ENCODE peak calls at places on chromosomes 1 and 21, in seven cellular contexts. C is iPS-NIHi11; I is fibroblast of the conjunctiva; N is stimulated activated naive B cell treated with anti-CD40 and anti-IgM and Interleukin-4, amounts not matched to agents 10 μg/mL and 1 μg/mL and 100 μg/mL, for 72 hours; X is memory B cell; T is NCI-H226; Y is left cardiac atrium. A is an unnamed sample.

GRCh38 chr1:232620356-232620841 is 9.5 kb downstream of the SIPA1L2 start:
- DNase-seq in Y (peak), N (no peak), X (no peak), C (peak), T (peak), I (no peak), A (no peak)

GRCh38 chr1:51557168-51557567 is 38.1 kb upstream of the EPS15 start:
- DNase-seq in T (no peak), C (no peak), I (no peak), X (no peak), N (no peak), Y (no peak), A (no peak)

GRCh38 chr1:205249651-205250050 is 21.9 kb downstream of the TMCC2 start:
- DNase-seq in C (no peak), Y (no peak), T (no peak), N (no peak), X (no peak), I (no peak), A (no peak)

GRCh38 chr1:244779410-244779809 is 56.0 kb upstream of the COX20 start:
- DNase-seq in C (no peak), N (no peak), I (no peak), X (no peak), Y (no peak), T (no peak), A (no peak)

GRCh38 chr21:15309721-15310120 is 244.9 kb upstream of the NRIP1 start:
- DNase-seq in T (peak), I (no peak), X (no peak), C (no peak), N (no peak), Y (peak), A (no peak)

GRCh38 chr1:8397511-8397910 is 79.6 kb downstream of the SLC45A1 start:
- DNase-seq in T (peak), C (no peak), I (no peak), X (no peak), N (peak), Y (no peak), A (no peak)

GRCh38 chr21:32347351-32347750 is 45.5 kb downstream of the URB1 start:
- DNase-seq in C (no peak), I (no peak), T (no peak), Y (no peak), X (no peak), N (no peak), A (no peak)

GRCh38 chr1:35506960-35507901 is 50.0 kb downstream of the KIAA0319L start:
- DNase-seq in X (no peak), I (no peak), C (no peak), T (no peak), N (no peak), Y (no peak), A (no peak)

GRCh38 chr1:77487631-77488030 is 194.8 kb downstream of the ZZZ3 start:
- DNase-seq in Y (no peak), X (no peak), I (no peak), C (no peak), N (no peak), T (no peak), A (no peak)

GRCh38 chr21:32279377-32279680 is 480 bp upstream of the MIS18A start:
- DNase-seq in C (no peak), X (no peak), Y (no peak), I (no peak), N (no peak), T (no peak), A (no peak)

GRCh38 chr1:3409737-3410434 is 44.6 kb upstream of the ARHGEF16 start:
- DNase-seq in I (peak), C (peak), X (no peak), T (no peak), Y (peak), N (no peak), A (no peak)

GRCh38 chr1:66542811-66543767 is 9.1 kb downstream of the SGIP1 start:
- DNase-seq in C (no peak), N (no peak), Y (peak), T (no peak), I (peak), X (no peak), A (no peak)

GRCh38 chr1:66380452-66381212 is 153.3 kb upstream of the SGIP1 start:
- DNase-seq in T (no peak), Y (no peak), X (peak), I (no peak), C (no peak), N (peak), A (peak)

GRCh38 chr1:221263831-221264767 is 384.9 kb downstream of the HLX start:
- DNase-seq in I (peak), X (peak), C (peak), Y (peak), N (peak), T (peak), A (no peak)

GRCh38 chr1:68745006-68745405 is 248.1 kb upstream of the DEPDC1 start:
- DNase-seq in C (no peak), I (no peak), X (no peak), Y (no peak), T (no peak), N (no peak), A (no peak)

GRCh38 chr21:46188226-46189212 is 4.3 kb upstream of the SPATC1L start:
- DNase-seq in N (no peak), X (no peak), C (peak), Y (peak), I (no peak), T (no peak), A (no peak)

GRCh38 chr1:43938383-43938782 is 4.8 kb downstream of the ARTN start:
- DNase-seq in Y (no peak), C (no peak), X (no peak), I (no peak), N (no peak), T (no peak), A (no peak)

GRCh38 chr1:65527211-65527610 is 106.7 kb downstream of the LEPR start:
- DNase-seq in N (no peak), C (no peak), Y (no peak), T (no peak), X (no peak), I (no peak), A (no peak)

GRCh38 chr1:235860829-235861228 is 5.9 kb downstream of the LYST start:
- DNase-seq in T (no peak), I (no peak), C (no peak), X (no peak), N (no peak), Y (no peak), A (no peak)

GRCh38 chr1:116504308-116505156 is 66.3 kb downstream of the CD58 start:
- DNase-seq in X (peak), I (peak), C (no peak), Y (peak), N (peak), T (no peak), A (peak)

GRCh38 chr21:45581322-45581712 is 39.1 kb upstream of the SLC19A1 start:
- DNase-seq in N (no peak), Y (no peak), X (no peak), C (no peak), T (no peak), I (no peak), A (no peak)

GRCh38 chr1:192654120-192654519 is 18.2 kb downstream of the RGS13 start:
- DNase-seq in T (no peak), X (no peak), C (no peak), Y (no peak), N (no peak), I (no peak), A (no peak)

GRCh38 chr1:81409875-81410274 is 390.9 kb upstream of the ADGRL2 start:
- DNase-seq in Y (no peak), N (no peak), X (no peak), C (no peak), T (no peak), I (no peak), A (no peak)

GRCh38 chr1:172276120-172276818 is 144.2 kb upstream of the C1orf105 start:
- DNase-seq in N (no peak), T (no peak), X (no peak), C (no peak), I (no peak), Y (no peak), A (no peak)

GRCh38 chr21:42706765-42707164 is 53.3 kb downstream of the PDE9A start:
- DNase-seq in C (peak), X (no peak), T (no peak), I (no peak), Y (no peak), N (no peak), A (no peak)